ENCODE peak calls at places on chromosomes 16 and 17, in four cellular contexts. T is sigmoid colon, Z is foreskin keratinocyte, N is lower lobe of right lung. F is an unnamed sample.

GRCh38 chr16:67110136-67110847 is 551 bp downstream of the PHAF1 start:
- DNase-seq in Z (no peak), N (no peak), T (no peak), F (no peak)

GRCh38 chr17:7579839-7580630 is 597 bp downstream of the CD68 start:
- DNase-seq in Z (no peak), T (no peak), N (no peak), F (no peak)

GRCh38 chr17:39653316-39653661 is 11.9 kb upstream of the TCAP start:
- DNase-seq in Z (no peak), T (no peak), N (no peak), F (no peak)

GRCh38 chr17:74115586-74115985 is 87.9 kb upstream of the RPL38 start:
- DNase-seq in T (no peak), Z (no peak), N (no peak), F (peak; percentile 48)

GRCh38 chr17:69828087-69828486 is 246.9 kb upstream of the KCNJ16 start:
- DNase-seq in T (no peak), Z (no peak), N (no peak), F (no peak)

GRCh38 chr16:47719713-47720112 is 258.6 kb downstream of the PHKB start:
- DNase-seq in Z (no peak), T (no peak), N (no peak), F (no peak)

GRCh38 chr17:42118545-42118944 is 2.6 kb downstream of the KAT2A start:
- DNase-seq in T (no peak), N (no peak), Z (no peak), F (no peak)

GRCh38 chr17:47188266-47188665 is 829 bp downstream of the CDC27 start:
- DNase-seq in T (no peak), Z (peak; percentile 18), N (no peak), F (no peak)

GRCh38 chr17:57599271-57600045 is 145.6 kb downstream of the CCDC182 start:
- DNase-seq in N (no peak), Z (no peak), T (no peak), F (peak; percentile 28)

GRCh38 chr16:56340416-56340815 is 84.9 kb downstream of the AMFR start:
- DNase-seq in N (no peak), T (no peak), Z (no peak), F (no peak)

GRCh38 chr17:37888881-37889280 is 35.3 kb upstream of the TBC1D3K start:
- DNase-seq in Z (peak; percentile 72), T (no peak), N (no peak), F (no peak)

GRCh38 chr17:19755821-19756510 is 7.9 kb upstream of the ALDH3A1 start:
- DNase-seq in N (no peak), T (no peak), Z (no peak), F (no peak)

GRCh38 chr17:36495076-36495578 is 8.6 kb downstream of the ZNHIT3 start:
- DNase-seq in N (no peak), Z (no peak), T (peak; percentile 4), F (no peak)

GRCh38 chr17:57281887-57282653 is 25.7 kb downstream of the MSI2 start:
- DNase-seq in N (no peak), T (no peak), Z (no peak), F (no peak)

GRCh38 chr16:11004351-11004750 is 60.0 kb downstream of the CLEC16A start:
- DNase-seq in T (no peak), N (no peak), Z (no peak), F (no peak)

GRCh38 chr17:3167574-3167973 is 29.7 kb upstream of the OR1A2 start:
- DNase-seq in T (no peak), Z (no peak), N (no peak), F (no peak)

GRCh38 chr17:82668631-82669099 is 20.4 kb upstream of the WDR45B start:
- DNase-seq in T (peak; percentile 80), N (peak; percentile 80), Z (peak; percentile 34), F (peak; percentile 89)

GRCh38 chr16:85423631-85424030 is 189.5 kb upstream of the GSE1 start:
- DNase-seq in Z (no peak), N (peak; percentile 30), T (peak; percentile 60), F (peak; percentile 61)

GRCh38 chr16:49049191-49049590 is 232.4 kb downstream of the CBLN1 start:
- DNase-seq in Z (no peak), N (no peak), T (no peak), F (no peak)

GRCh38 chr16:19809121-19809635 is 75.5 kb downstream of the GPRC5B start:
- DNase-seq in Z (peak; percentile 69), N (no peak), T (peak; percentile 49), F (no peak)

GRCh38 chr16:49875812-49876715 is 20.2 kb upstream of the ZNF423 start:
- DNase-seq in N (no peak), Z (no peak), T (no peak), F (no peak)

GRCh38 chr17:45886852-45887251 is 7.5 kb upstream of the MAPT start:
- DNase-seq in Z (no peak), T (no peak), N (no peak), F (no peak)
- H3K4me1 ChIP-seq in Z (no peaks in the 10 kb centered on the region), T (no peaks in the 10 kb centered on the region), N (no peaks in the 10 kb centered on the region), F (no peaks in the 10 kb centered on the region)

DNA sequence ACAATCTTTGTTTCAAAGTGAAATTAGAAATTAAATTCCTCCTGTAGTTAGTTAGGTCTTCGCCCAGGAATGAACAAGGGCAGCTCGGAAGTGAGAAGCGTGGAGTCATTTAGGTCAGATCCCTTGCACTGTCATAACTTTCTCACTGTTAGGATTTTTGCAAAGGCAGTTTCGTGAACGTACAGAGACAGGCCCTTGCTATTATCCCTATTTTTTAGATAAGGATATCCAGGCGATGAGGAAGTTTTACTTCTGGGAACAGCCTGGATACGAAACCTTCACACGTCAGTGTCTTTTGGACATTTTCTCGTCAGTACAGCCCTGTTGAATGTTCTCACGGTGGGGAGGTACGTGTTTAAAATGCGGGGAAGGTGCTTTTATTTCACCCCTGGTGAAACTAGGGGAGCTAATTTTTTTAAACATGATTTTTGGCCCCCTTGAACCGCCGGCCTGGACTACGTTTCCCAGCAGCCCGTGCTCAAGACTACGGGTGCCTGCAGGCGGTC is 288 bp upstream of the RBL2 start:
- DNase-seq in T (no peak), Z (peak; percentile 55), N (no peak), F (no peak)
- H3K27ac ChIP-seq in T (peak overlapping the region; percentile 97), Z (peak overlapping the region; percentile 80), N (peak overlapping the region; percentile 99), F (peak overlapping the region; percentile 97)

DNA sequence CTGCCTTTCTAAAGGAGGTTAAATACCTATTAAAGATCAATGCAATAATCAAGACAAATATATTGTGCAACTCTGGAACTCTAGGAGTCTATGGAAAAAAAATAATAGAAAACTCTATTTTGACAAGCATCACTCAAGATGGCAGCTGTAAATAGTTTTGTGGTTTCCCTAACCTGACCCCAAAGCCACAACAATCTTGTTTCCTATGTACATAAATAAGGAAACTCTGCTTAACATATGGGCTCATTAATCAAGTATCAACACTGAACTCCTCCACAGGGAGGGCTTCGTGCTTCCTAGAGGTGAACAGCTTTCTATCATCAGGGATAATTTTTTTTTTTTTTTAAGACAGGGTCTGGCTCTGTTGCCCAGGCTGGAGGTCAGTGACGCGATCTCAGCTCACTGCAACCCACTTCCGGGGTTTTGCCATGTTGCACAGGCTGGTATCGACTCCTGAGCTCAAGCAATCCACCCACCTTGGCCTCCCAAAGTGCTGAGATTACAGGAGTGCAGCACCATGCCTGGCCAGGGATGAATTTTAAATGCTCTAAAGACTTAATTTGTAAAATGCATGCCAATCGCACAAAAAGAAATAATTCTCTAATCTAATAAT is 42.5 kb downstream of the ARHGAP17 start:
- DNase-seq in N (no peak), Z (no peak), T (no peak), F (no peak)
- H3K4me1 ChIP-seq in N (peaks cover 28% of the 10 kb centered on the region), Z (peaks cover 4% of the 10 kb centered on the region), T (peaks cover 9% of the 10 kb centered on the region), F (peaks cover 9% of the 10 kb centered on the region)

GRCh38 chr17:66299721-66300120 is 2.7 kb upstream of the PRKCA start:
- DNase-seq in Z (no peak), N (no peak), T (no peak), F (no peak)

GRCh38 chr17:66301418-66301863 is 972 bp upstream of the PRKCA start:
- DNase-seq in N (no peak), T (no peak), Z (no peak), F (no peak)

GRCh38 chr17:66302761-66303626 is 581 bp downstream of the PRKCA start:
- DNase-seq in Z (peak; percentile 41), N (peak; percentile 67), T (peak; percentile 86), F (peak; percentile 83)

GRCh38 chr17:66300956-66301355 is 1.5 kb upstream of the PRKCA start:
- DNase-seq in N (no peak), T (no peak), Z (no peak), F (no peak)

DNA sequence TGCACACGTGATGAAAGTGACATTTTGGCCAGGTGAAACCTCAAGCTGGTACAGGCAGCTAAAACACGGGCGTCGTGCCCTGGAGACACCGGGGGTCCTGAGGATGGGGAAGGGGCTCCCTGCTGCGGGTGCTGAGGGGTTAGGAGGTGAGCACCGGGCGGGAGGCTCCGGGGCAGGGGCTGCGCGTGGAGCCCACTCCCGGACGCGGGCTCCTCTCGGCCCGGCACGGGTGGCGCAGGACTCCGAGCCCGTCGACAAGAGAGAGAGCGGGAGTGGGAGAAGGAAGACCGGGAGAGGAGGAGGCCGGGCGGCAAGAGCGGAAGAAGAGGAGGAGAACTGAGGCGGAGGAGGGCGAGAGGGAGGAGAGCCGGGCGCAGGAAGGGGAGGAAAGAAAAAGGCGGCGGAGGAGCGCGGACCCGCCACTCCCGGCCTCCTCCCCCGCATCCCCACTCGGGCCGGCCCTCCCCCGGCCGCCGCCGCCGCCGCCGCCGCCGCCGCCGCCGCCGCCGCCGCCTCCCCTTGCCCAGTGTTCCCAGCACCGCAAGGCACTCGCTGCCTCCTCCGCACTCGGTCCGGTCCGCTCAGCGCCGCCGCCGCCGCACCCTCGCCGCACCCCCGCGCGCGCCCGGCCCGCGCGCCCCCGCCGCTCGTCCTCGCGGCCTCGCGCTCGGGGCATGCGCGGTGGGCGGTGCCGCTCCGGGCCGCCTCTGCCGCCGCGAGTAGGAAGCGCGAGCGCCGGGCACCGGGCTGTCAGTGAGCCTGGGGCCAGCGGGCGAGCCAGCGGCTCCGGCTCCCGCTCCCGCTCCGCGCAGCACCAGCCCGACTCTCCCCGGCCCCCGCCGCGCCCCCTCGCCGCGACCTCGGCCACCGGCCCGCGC is at the start of gene PRKCA:
- DNase-seq in T (peak; percentile 86), Z (no peak), N (peak; percentile 86), F (peak; percentile 91)
- H3K27ac ChIP-seq in T (peak within 1 kb of the TSS; percentile 85), Z (no peak within 1 kb of the TSS), N (peak within 1 kb of the TSS; percentile 71), F (peak within 1 kb of the TSS; percentile 64)

DNA sequence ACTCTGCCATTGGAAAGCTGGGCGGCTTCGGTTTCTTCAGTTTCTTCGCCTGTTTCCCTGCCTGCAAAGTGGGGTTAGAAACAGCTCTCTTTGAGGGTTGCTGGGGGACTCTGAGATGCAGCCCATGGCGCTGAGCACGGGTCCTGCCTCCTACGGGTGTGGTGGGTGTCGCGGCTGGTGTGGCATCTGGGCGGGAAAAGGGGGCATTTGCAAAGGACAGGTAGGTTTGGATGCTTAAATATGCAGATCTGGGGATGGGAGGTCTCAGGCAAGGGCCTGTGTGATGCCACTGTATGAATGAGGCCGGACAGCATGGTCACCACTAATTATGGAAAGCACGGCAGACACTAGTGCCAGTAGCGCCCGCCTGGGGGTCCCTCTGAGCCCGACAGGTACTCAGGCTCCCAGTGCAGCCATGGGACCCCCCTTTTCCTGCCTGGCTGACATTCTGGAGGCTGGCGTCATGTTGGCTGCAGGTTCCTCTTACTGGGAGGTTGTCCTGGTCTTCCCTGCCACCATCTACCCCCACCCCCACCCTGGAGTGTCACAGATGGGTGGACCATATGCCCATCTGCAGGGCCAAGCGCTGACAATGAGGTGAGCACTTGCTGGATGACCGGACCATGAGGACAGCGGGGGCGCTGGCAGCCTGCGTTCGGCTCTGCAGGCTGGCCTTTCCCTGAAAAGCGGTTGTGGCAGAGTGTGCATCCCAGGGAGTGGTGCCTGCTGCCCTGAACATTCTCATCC is 237.7 kb downstream of the SEC14L1 start:
- DNase-seq in N (no peak), T (peak; percentile 72), Z (no peak), F (no peak)
- H3K4me1 ChIP-seq in N (peaks cover 93% of the 10 kb centered on the region), T (peaks cover 92% of the 10 kb centered on the region), Z (peaks cover 3% of the 10 kb centered on the region), F (peaks cover 89% of the 10 kb centered on the region)